ENCODE peak calls at places on chromosomes 3 and 15, in nine cellular contexts. A is psoas muscle; Z is NB4; M is CD4-positive, alpha-beta T cell; C is GM13977; W is nephron progenitor cell; K is A549; H is dorsolateral prefrontal cortex; E is colonic mucosa. F is an unnamed sample.

GRCh38 chr3:111200027-111200426 is 128.4 kb downstream of the NECTIN3 start:
- DNase-seq in K (no peak), A (no peak), Z (no peak), H (no peak), W (no peak), C (no peak), E (no peak), M (no peak), F (no peak)

GRCh38 chr3:50454671-50455070 is 48.8 kb downstream of the CACNA2D2 start:
- DNase-seq in K (no peak), W (no peak), Z (no peak), E (no peak), H (no peak), M (no peak), A (no peak), C (no peak), F (no peak)

GRCh38 chr3:96977671-96978070 is 163.3 kb downstream of the EPHA6 start:
- DNase-seq in C (no peak), Z (no peak), M (no peak), K (no peak), H (no peak), A (no peak), W (no peak), E (no peak), F (no peak)

GRCh38 chr3:161423911-161424522 is 52.7 kb upstream of the SPTSSB start:
- DNase-seq in E (no peak), W (no peak), K (peak), M (no peak), A (no peak), Z (peak), H (no peak), C (peak), F (no peak)

GRCh38 chr3:153079386-153079785 is 82.6 kb upstream of the RAP2B start:
- DNase-seq in C (no peak), H (no peak), Z (no peak), M (no peak), W (no peak), E (no peak), K (no peak), A (no peak), F (no peak)

GRCh38 chr15:92336588-92336987 is 57.1 kb upstream of the ST8SIA2 start:
- DNase-seq in C (no peak), Z (no peak), K (no peak), W (no peak), A (no peak), M (no peak), H (no peak), E (no peak), F (no peak)

GRCh38 chr3:21435871-21436270 is 315.1 kb downstream of the ZNF385D start:
- DNase-seq in Z (no peak), M (no peak), C (no peak), H (no peak), E (no peak), W (no peak), A (no peak), K (no peak), F (peak)

GRCh38 chr3:134093906-134094305 is 64.2 kb upstream of the SLCO2A1 start:
- DNase-seq in E (no peak), H (no peak), Z (no peak), C (no peak), M (no peak), K (no peak), A (no peak), W (no peak), F (no peak)

GRCh38 chr15:101183226-101183925 is 68.5 kb downstream of the CHSY1 start:
- DNase-seq in H (no peak), K (no peak), A (no peak), C (no peak), W (no peak), E (no peak), Z (no peak), M (no peak), F (no peak)

GRCh38 chr3:10472877-10473440 is 32.4 kb downstream of the ATP2B2 start:
- DNase-seq in W (no peak), K (no peak), E (no peak), Z (no peak), H (no peak), M (no peak), A (no peak), C (no peak), F (no peak)

GRCh38 chr3:94862703-94863102 is 799.8 kb downstream of the NSUN3 start:
- DNase-seq in Z (peak), W (no peak), M (no peak), E (no peak), C (peak), K (peak), H (no peak), A (no peak), F (peak)

DNA sequence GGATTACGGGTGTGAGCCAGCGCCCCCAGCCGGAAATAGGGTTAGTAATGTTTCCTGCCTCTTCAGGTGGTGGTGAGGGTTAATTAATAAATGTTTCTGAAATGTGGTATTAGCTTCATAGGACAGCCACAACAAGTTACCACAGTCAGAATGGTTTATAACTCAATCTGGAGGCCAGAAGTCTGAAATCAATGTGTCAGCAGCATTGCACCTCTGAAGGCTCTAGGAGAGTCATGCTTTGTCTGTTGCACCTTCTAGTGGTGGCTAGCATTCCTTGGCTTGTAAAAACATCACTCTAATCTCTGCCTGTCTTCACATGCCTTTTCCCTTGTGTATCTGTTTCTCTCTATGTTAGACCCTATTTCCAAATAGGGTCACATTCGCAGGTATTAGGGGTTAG is 7.8 kb upstream of the RPSA start:
- DNase-seq in Z (peak), A (no peak), K (no peak), W (no peak), C (no peak), E (no peak), M (no peak), H (no peak), F (no peak)
- TF ChIP-seq CTCF in Z (no peak), A (no peak), K (no peak), W (no peak), C (no peak), E (no peak), M (no peak), H (no peak), F (no peak)

GRCh38 chr3:151113342-151113741 is 27.9 kb downstream of the MED12L start:
- DNase-seq in M (no peak), A (no peak), C (no peak), E (no peak), W (no peak), K (no peak), Z (peak), H (no peak), F (no peak)

GRCh38 chr3:151112731-151113130 is 27.3 kb downstream of the MED12L start:
- DNase-seq in E (no peak), A (no peak), C (no peak), H (no peak), K (no peak), Z (no peak), W (no peak), M (no peak), F (no peak)

GRCh38 chr3:151117044-151117443 is 31.6 kb downstream of the MED12L start:
- DNase-seq in M (no peak), K (no peak), C (no peak), E (no peak), W (no peak), Z (no peak), H (no peak), A (no peak), F (no peak)
- TF ChIP-seq CTCF in M (no peak), K (no peak), C (no peak), E (no peak), W (no peak), Z (no peak), H (no peak), A (no peak), F (no peak)

GRCh38 chr15:99486371-99487336 is 79.1 kb upstream of the MEF2A start:
- DNase-seq in A (peak), Z (no peak), W (peak), H (peak), K (peak), M (no peak), E (peak), C (no peak), F (peak)
- TF ChIP-seq CTCF in A (no peak), Z (no peak), W (no peak), H (no peak), K (no peak), M (no peak), E (no peak), C (no peak), F (no peak)

DNA sequence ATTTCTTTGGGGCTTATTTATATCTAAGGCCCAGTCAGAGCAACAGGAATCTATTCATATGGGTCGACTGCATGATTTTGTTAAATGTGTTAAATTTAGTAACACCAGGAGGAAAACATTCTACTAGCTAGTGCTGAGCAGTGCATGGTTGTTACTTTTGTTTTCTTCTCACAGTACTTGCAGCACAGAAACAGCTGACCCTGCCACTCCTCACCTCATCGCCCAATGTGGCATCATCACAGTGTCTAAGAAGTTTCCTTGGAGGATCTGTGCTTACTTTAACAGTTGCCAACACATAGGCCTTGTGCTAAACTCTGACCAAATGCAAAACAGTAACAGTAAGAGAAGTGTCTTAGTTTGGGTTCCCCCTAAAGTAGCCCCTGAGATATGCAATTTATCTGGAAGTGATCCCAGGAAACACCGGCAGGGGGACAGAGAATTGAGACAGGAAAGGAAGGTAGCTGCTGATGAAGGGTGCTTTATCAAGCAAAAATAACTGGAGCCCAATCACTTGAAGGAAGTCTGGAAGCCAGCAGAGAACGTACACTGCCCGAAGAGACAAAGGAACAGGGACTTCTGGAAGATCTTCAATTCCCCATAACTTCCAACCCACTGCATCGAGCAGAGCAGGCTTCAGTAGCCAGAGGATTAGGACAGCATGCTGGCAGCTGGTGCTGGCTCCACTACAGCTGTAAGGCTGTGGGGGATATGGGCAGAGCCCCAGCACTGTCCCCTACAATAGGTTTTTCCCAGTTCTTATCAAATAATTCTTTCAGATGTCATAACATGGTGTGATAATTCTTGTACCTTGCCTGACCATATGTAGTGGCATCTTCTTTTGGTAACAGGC is 36.0 kb upstream of the ULK4 start:
- DNase-seq in C (no peak), A (no peak), K (no peak), Z (no peak), H (no peak), W (peak), E (no peak), M (no peak), F (peak)
- TF ChIP-seq CTCF in C (no peak), A (peak), K (no peak), Z (no peak), H (no peak), W (peak), E (no peak), M (no peak), F (peak)

GRCh38 chr3:14780927-14781507 is 37.7 kb upstream of the FGD5 start:
- DNase-seq in M (no peak), Z (peak), K (peak), A (peak), W (peak), C (peak), H (peak), E (peak), F (peak)
- TF ChIP-seq CTCF in M (no peak), Z (peak), K (peak), A (peak), W (peak), C (peak), H (no peak), E (peak), F (no peak)

DNA sequence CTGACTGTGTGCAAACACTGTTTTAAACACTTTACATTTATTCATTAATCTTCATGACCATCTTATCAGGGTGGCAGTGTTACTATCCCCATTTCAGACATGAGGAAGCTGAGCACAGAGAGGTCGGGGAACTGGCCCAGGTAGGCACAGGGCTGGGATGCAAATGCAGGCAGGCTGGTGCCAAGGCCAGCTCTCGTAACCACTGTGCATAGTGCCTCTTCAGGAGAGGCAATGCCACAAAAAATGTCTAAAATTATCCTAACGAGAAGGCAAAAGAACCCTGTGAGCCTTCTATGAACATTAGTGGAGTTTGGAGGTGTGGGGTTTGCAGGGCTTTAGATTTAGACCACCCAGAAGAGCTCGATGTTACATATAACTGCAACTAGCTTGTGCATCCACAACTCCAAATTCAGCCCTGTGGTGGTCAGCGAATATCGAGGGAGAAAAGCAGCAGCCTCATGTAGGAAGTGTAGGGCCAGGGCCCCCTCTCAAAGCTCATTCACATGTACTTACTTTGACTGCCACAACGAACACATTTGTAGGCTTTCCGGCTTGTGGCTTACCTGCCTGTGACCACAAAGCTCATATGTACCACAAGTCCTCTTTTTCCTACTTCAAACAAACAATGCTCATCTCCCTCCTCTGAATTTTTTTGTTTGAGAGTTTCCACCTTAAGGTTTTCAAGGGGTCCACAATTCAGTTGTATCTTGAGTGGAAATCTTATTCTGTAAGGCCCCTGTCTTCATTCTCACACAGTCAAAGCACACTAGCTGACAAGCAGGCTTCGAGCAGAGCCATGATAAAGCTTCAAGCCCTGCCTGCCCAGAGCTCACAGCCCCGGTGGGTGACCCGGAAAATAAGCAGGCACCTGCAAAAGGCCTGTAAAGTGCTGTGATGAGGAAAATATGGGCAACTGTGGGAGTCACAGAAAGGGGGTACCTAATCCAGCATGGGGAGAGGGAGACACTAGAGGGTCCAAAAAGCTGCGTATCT is 722.9 kb upstream of the CFAP20DC start:
- DNase-seq in K (no peak), A (no peak), M (peak), W (no peak), E (no peak), Z (peak), H (no peak), C (no peak), F (no peak)
- TF ChIP-seq CTCF in K (no peak), A (no peak), M (no peak), W (no peak), E (no peak), Z (no peak), H (no peak), C (no peak), F (no peak)

GRCh38 chr15:72923304-72923703 is 129.0 kb upstream of the NEO1 start:
- DNase-seq in A (no peak), C (no peak), M (no peak), E (no peak), W (no peak), H (no peak), Z (peak), K (no peak), F (no peak)
- TF ChIP-seq CTCF in A (no peak), C (no peak), M (no peak), E (no peak), W (no peak), H (no peak), Z (peak), K (no peak), F (no peak)

F was measured in Calu3.